ENCODE peak calls at places on chromosomes 3 and 15, in five cellular contexts. X, Z, U, R and G are unnamed samples.

GRCh38 chr3:66898155-66898554 is 100.0 kb upstream of the KBTBD8 start:
- DNase-seq in X (no peak), Z (no peak), U (no peak), R (no peak), G (no peak)

GRCh38 chr3:136893848-136894443 is 31.9 kb downstream of the NCK1 start:
- DNase-seq in X (no peak), Z (peak), U (peak), R (peak), G (peak)

GRCh38 chr15:51270706-51271105 is 67.7 kb downstream of the CYP19A1 start:
- DNase-seq in X (no peak), Z (no peak), U (no peak), R (no peak), G (no peak)

GRCh38 chr15:68365140-68365745 is 66.7 kb downstream of the ITGA11 start:
- DNase-seq in X (no peak), Z (no peak), U (no peak), R (no peak), G (no peak)

GRCh38 chr15:36779744-36780408 is 200.4 kb downstream of the CDIN1 start:
- DNase-seq in X (no peak), Z (no peak), U (no peak), R (no peak), G (no peak)

GRCh38 chr15:26352406-26352805 is 420.5 kb downstream of the GABRB3 start:
- DNase-seq in X (no peak), Z (no peak), U (no peak), R (no peak), G (no peak)

GRCh38 chr3:28066020-28066419 is 175.4 kb upstream of the CMC1 start:
- DNase-seq in X (no peak), Z (no peak), U (no peak), R (no peak), G (no peak)

GRCh38 chr3:42118762-42119361 is 27.7 kb downstream of the TRAK1 start:
- DNase-seq in X (no peak), Z (no peak), U (no peak), R (peak), G (no peak)

GRCh38 chr15:25982736-25983135 is 119.6 kb upstream of the ATP10A start:
- DNase-seq in X (no peak), Z (no peak), U (no peak), R (no peak), G (no peak)

GRCh38 chr3:194272221-194272620 is 78.9 kb downstream of the CPN2 start:
- DNase-seq in X (no peak), Z (no peak), U (no peak), R (no peak), G (no peak)

GRCh38 chr3:90010341-90010740 is 902.9 kb downstream of the EPHA3 start:
- DNase-seq in X (no peak), Z (no peak), U (no peak), R (peak), G (no peak)

GRCh38 chr15:87263844-87264243 is 992.7 kb downstream of the NTRK3 start:
- DNase-seq in X (no peak), Z (no peak), U (no peak), R (peak), G (no peak)

GRCh38 chr15:87816811-87817210 is 439.7 kb downstream of the NTRK3 start:
- DNase-seq in X (peak), Z (peak), U (peak), R (peak), G (peak)

GRCh38 chr15:101137312-101137940 is 114.4 kb downstream of the CHSY1 start:
- DNase-seq in X (no peak), Z (no peak), U (no peak), R (no peak), G (no peak)

GRCh38 chr3:174958671-174959328 is 99.7 kb downstream of the NAALADL2 start:
- DNase-seq in X (no peak), Z (no peak), U (no peak), R (no peak), G (no peak)

GRCh38 chr3:143001034-143001368 is 369 bp upstream of the U2SURP start:
- DNase-seq in X (no peak), Z (no peak), U (no peak), R (no peak), G (no peak)

GRCh38 chr15:79329186-79329611 is 18.3 kb downstream of the TMED3 start:
- DNase-seq in X (no peak), Z (no peak), U (no peak), R (peak), G (no peak)

GRCh38 chr15:59200560-59200959 is 6.1 kb upstream of the LDHAL6B start:
- DNase-seq in X (no peak), Z (no peak), U (no peak), R (peak), G (no peak)

GRCh38 chr15:63332367-63333078 is 49.1 kb downstream of the CA12 start:
- DNase-seq in X (peak), Z (peak), U (peak), R (peak), G (no peak)

GRCh38 chr15:29183071-29183831 is 86.4 kb downstream of the NSMCE3 start:
- DNase-seq in X (no peak), Z (peak), U (no peak), R (no peak), G (no peak)

GRCh38 chr3:66038384-66038725 is 363 bp downstream of the MAGI1 start:
- DNase-seq in X (no peak), Z (no peak), U (no peak), R (no peak), G (no peak)

GRCh38 chr3:20041197-20041780 is 1.0 kb downstream of the KAT2B start:
- DNase-seq in X (no peak), Z (no peak), U (no peak), R (peak), G (no peak)

GRCh38 chr15:83352124-83352523 is 67.7 kb upstream of the BNC1 start:
- DNase-seq in X (no peak), Z (no peak), U (no peak), R (no peak), G (no peak)

GRCh38 chr3:12833226-12834161 is 7.9 kb downstream of the RPL32 start:
- DNase-seq in X (no peak), Z (no peak), U (no peak), R (no peak), G (no peak)

GRCh38 chr15:65577129-65577996 is 33.6 kb downstream of the INTS14 start:
- DNase-seq in X (no peak), Z (no peak), U (no peak), R (peak), G (no peak)

GRCh38 chr15:53296603-53297002 is 462.9 kb downstream of the WDR72 start:
- DNase-seq in X (no peak), Z (no peak), U (no peak), R (no peak), G (no peak)

GRCh38 chr3:78140274-78140673 is 1100.4 kb downstream of the ROBO2 start:
- DNase-seq in X (no peak), Z (no peak), U (no peak), R (peak), G (no peak)

GRCh38 chr3:79148786-79149185 is 619.0 kb downstream of the ROBO1 start:
- DNase-seq in X (no peak), Z (no peak), U (no peak), R (peak), G (no peak)

GRCh38 chr15:30926161-30926560 is 22.4 kb downstream of the FAN1 start:
- DNase-seq in X (no peak), Z (no peak), U (no peak), R (no peak), G (no peak)

GRCh38 chr15:62708470-62708869 is 334.1 kb upstream of the TPM1 start:
- DNase-seq in X (no peak), Z (no peak), U (no peak), R (no peak), G (no peak)

GRCh38 chr15:78133801-78134200 is 2.6 kb upstream of the CIB2 start:
- DNase-seq in X (peak), Z (no peak), U (no peak), R (no peak), G (no peak)

GRCh38 chr15:89396723-89397652 is 62.4 kb upstream of the POLG start:
- DNase-seq in X (no peak), Z (no peak), U (no peak), R (no peak), G (no peak)

GRCh38 chr3:7205535-7206331 is 344.8 kb downstream of the GRM7 start:
- DNase-seq in X (no peak), Z (no peak), U (peak), R (peak), G (no peak)
- H3K4me3 ChIP-seq in X (peak), Z (no peak), U (no peak), R (no peak), G (peak)

DNA sequence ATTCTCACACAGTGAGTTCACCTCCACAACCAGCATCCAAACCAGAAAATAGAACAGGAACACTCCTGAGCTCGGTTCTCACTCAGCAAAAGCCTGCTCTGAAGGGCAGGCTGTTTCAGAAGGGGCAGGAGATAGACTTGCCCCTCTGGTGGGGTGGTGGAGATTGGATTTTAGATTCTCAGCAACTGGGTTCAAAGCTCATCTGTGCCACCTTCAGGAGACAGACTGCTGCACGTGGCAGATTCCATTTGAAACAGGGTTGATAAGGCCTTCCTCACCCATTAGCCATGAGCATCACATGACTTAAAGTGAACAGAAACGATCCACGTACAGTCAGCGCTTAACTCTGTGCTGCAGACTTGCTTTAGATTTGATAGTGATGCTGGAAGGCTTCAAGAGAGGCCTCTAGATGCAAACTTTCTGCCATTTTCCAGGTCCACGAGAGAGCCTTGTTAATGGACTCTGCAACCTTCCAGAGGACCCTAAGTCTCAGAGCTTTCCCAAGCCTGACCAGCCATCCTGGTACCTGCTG is 35.0 kb upstream of the MGLL start:
- DNase-seq in X (no peak), Z (no peak), U (no peak), R (no peak), G (no peak)
- TF ChIP-seq CTCF in X (peak), Z (peak), U (no peak), R (peak), G (peak)

GRCh38 chr3:69122398-69122797 is at the start of gene LMOD3:
- DNase-seq in X (no peak), Z (no peak), U (no peak), R (no peak), G (no peak)
- H3K4me3 ChIP-seq in X (no peak), Z (no peak), U (no peak), R (no peak), G (no peak)

DNA sequence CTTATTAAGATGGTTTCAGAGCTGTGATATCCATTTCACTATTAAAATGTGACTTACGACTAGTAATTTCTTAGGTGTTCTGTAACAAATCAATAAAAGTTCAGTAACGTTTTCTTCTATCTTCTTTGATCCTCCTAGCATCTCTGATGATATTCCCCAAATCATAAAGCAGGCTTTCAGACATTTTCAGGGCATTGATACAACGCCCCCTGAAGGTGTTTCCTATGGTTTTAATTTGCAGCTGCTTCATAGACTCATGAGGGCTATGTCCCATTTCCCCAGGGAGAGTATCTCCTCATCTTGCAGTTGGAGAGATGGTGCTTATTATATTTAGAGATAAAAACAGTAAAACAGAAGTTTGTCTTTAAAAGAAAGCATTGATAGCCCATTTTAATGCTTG is 246.8 kb upstream of the CNTN3 start:
- DNase-seq in X (no peak), Z (no peak), U (no peak), R (no peak), G (no peak)
- TF ChIP-seq CTCF in X (no peak), Z (no peak), U (no peak), R (no peak), G (no peak)

DNA sequence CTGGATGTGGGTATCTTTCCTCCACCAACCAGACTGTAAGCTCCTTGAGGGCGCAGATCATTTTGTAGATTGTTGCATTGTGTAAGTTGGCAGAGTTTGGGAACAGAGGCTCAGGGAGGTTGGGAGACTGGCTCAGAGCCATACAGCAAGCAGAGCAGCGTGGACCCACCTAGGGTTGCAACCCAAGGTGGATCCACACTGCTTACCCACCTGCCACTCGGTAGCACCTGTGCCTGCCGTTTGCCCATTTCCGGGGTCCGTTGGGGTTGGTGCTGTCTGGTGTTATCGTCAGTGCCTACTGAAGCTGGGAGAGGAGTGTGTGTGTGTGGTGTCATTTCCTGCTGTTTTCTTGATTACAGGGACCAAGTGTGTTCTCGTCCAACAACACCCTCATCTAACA is 19.0 kb downstream of the SMAD6 start:
- DNase-seq in X (no peak), Z (no peak), U (no peak), R (no peak), G (no peak)
- H3K4me3 ChIP-seq in X (no peak), Z (no peak), U (no peak), R (no peak), G (no peak)

DNA sequence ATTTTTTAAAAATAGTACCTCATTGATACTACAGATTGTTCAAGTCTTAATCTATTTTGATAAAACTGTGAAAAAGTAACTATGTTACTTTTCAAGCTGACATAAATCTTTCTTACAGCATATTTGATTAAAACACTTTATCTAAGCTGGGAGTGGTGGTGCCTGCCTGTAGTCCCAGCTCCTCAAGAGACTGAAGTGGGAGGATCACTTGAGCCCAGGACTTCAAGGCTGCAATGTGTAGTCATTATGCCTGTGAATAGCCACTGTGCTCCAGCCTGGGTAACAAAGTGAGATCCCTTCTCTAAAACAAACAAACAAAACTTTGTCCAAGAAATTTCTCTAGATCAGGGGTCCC is 59.6 kb upstream of the NEDD4 start:
- DNase-seq in X (no peak), Z (no peak), U (no peak), R (no peak), G (no peak)
- TF ChIP-seq CTCF in X (no peak), Z (no peak), U (no peak), R (no peak), G (no peak)